ENCODE peak calls at places on chromosome 4, in five cellular contexts. X is mammary epithelial cell, Y is GM23248, J is Karpas-422, T is mesenchymal stem cell. S is an unnamed sample. For H3K9me3, the result is how much of the 10 kb centered on the place peaks cover.

GRCh38 chr4:185456131-185456530 is 15.4 kb downstream of the CCDC110 start:
- DNase-seq in X (no peak), Y (no peak), J (no peak), T (no peak), S (no peak)

GRCh38 chr4:109945056-109945455 is 32.4 kb downstream of the EGF start:
- DNase-seq in X (peak), Y (peak), J (no peak), T (peak), S (no peak)

GRCh38 chr4:189656551-189657165 is 284.0 kb upstream of the FRG1 start:
- DNase-seq in X (no peak), Y (no peak), J (no peak), T (peak), S (no peak)

GRCh38 chr4:113276448-113277158 is 227.2 kb downstream of the ANK2 start:
- DNase-seq in X (no peak), Y (peak), J (no peak), T (no peak), S (no peak)

GRCh38 chr4:76197971-76198410 is 15.6 kb downstream of the SCARB2 start:
- DNase-seq in X (peak), Y (peak), J (no peak), T (no peak), S (no peak)

GRCh38 chr4:156820931-156821330 is 150.7 kb downstream of the PDGFC start:
- DNase-seq in X (no peak), Y (no peak), J (no peak), T (peak), S (no peak)

GRCh38 chr4:111775908-111776307 is 369.3 kb upstream of the FAM241A start:
- DNase-seq in X (no peak), Y (peak), J (no peak), T (peak), S (no peak)

GRCh38 chr4:46123872-46124755 is at the start of gene GABRG1:
- DNase-seq in X (no peak), Y (no peak), J (no peak), T (no peak), S (no peak)

GRCh38 chr4:26406346-26406975 is 83.8 kb downstream of the CCKAR start:
- DNase-seq in X (peak), Y (no peak), J (no peak), T (no peak), S (no peak)

GRCh38 chr4:153465583-153465921 is 608 bp upstream of the TMEM131L start:
- DNase-seq in X (peak), Y (peak), J (peak), T (peak), S (no peak)
- H3K9ac ChIP-seq in X (peak), Y (peak), J (peak), T (peak), S (peak)

GRCh38 chr4:252065-252601 is 53.1 kb downstream of the ZNF732 start:
- DNase-seq in X (no peak), Y (no peak), J (no peak), T (no peak), S (no peak)
- H3K9me3 ChIP-seq in X (under half), Y (under half), J (half or more), T (half or more), S (under half)

GRCh38 chr4:188282620-188283232 is 143.5 kb downstream of the TRIML1 start:
- DNase-seq in X (no peak), Y (no peak), J (no peak), T (no peak), S (no peak)
- H2AFZ ChIP-seq in X (no peak), Y (no peak), J (no peak), T (peak), S (no peak)

GRCh38 chr4:81032174-81032551 is 1.7 kb downstream of the BMP3 start:
- DNase-seq in X (no peak), Y (no peak), J (no peak), T (no peak), S (no peak)

GRCh38 chr4:81032805-81033684 is 2.5 kb downstream of the BMP3 start:
- DNase-seq in X (no peak), Y (no peak), J (no peak), T (no peak), S (no peak)

GRCh38 chr4:81030061-81030616 is 369 bp upstream of the BMP3 start:
- DNase-seq in X (no peak), Y (no peak), J (no peak), T (no peak), S (no peak)

GRCh38 chr4:81030617-81031388 is at the start of gene BMP3:
- DNase-seq in X (peak), Y (peak), J (no peak), T (peak), S (no peak)

GRCh38 chr4:81031389-81032173 is 1.1 kb downstream of the BMP3 start:
- DNase-seq in X (no peak), Y (no peak), J (no peak), T (no peak), S (no peak)
- H3K9ac ChIP-seq in X (no peak), Y (no peak), J (no peak), T (no peak), S (no peak)

DNA sequence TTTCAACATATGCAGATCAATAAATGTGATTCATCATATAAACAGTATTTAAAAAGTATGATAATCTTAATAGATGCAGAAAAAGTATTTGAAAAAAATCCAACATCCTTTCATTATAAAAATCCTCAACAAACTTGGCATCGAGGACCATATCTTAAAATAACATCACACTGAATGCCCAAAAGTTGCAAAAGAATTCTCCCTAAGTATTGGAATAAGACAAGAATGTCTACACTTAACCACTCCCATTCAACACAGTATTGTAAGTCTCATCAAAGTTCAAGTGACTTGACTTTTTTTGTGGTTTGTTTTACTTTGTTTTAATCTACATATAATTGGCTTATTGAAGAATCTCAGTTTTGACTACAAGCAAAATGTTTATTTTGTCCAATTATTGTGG is 779.0 kb upstream of the SLIT2 start:
- DNase-seq in X (no peak), Y (peak), J (no peak), T (no peak), S (no peak)
- H3K9me3 ChIP-seq in X (under half), Y (under half), J (under half), T (under half), S (under half)

DNA sequence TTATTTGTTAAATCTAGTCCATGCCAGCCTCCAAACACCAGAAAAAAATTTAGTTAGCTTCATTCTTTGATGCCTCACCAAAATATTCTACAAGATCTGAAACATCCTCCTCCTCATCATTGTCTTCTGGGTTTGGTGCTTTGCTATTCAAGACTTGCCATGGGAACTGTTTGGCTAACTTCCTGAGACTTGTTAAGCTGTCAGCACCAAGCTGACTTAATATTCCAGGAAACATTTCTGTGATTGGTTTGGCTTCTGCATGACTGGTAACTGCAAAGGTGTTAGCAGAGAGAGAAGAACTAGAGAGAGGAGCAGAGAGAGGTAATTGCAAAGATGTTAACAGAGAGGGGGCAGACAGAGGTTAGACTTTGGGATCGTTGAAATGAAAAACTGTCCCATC is 101.3 kb downstream of the PALLD start:
- DNase-seq in X (peak), Y (peak), J (no peak), T (no peak), S (no peak)
- H2AFZ ChIP-seq in X (peak), Y (no peak), J (no peak), T (no peak), S (peak)

DNA sequence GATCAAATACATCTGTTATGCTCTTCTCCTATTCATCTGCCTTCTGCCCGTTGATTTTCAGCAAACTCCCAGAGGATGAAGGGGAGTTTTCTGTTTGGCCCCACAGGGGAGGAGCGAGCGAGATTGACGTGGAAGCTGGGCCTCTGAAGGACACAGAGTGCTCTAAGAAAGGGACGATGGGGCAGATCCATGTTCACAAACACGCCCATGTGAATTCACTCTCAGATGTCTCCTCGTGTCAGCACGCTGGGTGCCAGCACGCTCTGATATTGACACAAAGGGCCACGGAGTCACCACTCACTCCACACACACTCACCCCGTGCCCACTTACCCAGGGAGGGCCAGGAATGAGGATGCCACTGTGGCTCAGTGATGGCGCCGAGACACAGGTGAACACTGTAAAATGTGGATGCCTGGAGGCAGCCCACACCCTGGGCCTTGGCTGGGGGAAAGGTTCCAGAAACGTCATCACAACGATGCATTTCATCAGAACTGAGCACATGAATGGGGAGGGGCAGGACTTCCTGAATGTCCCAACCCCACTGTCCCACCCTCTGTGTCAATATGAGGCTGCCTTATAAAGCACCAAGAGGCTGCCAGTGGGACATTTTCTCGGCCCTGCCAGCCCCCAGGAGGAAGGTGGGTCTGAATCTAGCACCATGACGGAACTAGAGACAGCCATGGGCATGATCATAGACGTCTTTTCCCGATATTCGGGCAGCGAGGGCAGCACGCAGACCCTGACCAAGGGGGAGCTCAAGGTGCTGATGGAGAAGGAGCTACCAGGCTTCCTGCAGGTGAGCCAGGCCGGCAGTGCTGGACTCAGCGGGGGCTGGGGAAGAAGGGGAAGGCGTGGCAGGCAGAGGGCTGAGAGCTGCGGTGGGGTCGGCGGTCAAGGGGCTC is at the start of gene S100P:
- DNase-seq in X (no peak), Y (no peak), J (no peak), T (no peak), S (no peak)
- H3K9ac ChIP-seq in X (no peak), Y (peak), J (no peak), T (no peak), S (no peak)

DNA sequence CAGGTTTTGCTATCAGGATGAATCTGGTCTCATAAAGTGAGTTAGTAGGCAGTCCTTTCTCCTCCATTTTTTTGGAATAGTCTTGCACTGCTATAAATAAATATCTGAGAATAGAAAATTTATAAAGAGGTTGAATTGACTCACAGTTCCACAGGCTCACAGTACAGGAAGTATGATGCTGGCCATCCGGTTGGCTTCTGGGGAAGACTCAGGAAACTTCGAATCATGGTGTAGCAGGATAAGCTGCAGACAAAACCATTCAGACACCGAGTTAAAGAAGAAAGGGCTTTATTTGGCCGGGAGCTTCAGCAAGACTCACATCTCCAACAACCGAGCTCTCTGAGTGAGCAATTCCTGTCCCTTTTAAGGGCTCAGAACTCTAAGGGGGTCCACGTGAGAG is 348.2 kb downstream of the KCTD8 start:
- DNase-seq in X (no peak), Y (no peak), J (no peak), T (no peak), S (no peak)
- H3K9me3 ChIP-seq in X (under half), Y (under half), J (under half), T (under half), S (under half)

S was measured in keratinocyte.